ENCODE peak calls at places on chromosome 22, in four cellular contexts. One of them, this sample, is unnamed.

GRCh38 chr22:18050065-18050464 is 25.7 kb upstream of the MICAL3 start:
- DNase-seq in NCI-H1092 treated with DMSO at 0.1 percent for 48 hours: no peak
- DNase-seq in GM12891: no peak
- DNase-seq in CD8-positive, alpha-beta memory T cell: no peak
- DNase-seq in this sample: no peak

GRCh38 chr22:42994917-42995562 is 19.9 kb downstream of the PACSIN2 start:
- DNase-seq in NCI-H1092 treated with DMSO at 0.1 percent for 48 hours: no peak
- DNase-seq in GM12891: no peak
- DNase-seq in CD8-positive, alpha-beta memory T cell: no peak
- DNase-seq in this sample: no peak

GRCh38 chr22:18048441-18048898 is 24.1 kb upstream of the MICAL3 start:
- DNase-seq in NCI-H1092 treated with DMSO at 0.1 percent for 48 hours: no peak
- DNase-seq in GM12891: no peak
- DNase-seq in CD8-positive, alpha-beta memory T cell: no peak
- DNase-seq in this sample: no peak

GRCh38 chr22:19723165-19723989 is at the start of gene GP1BB:
- DNase-seq in NCI-H1092 treated with DMSO at 0.1 percent for 48 hours: no peak
- DNase-seq in GM12891: peak
- DNase-seq in CD8-positive, alpha-beta memory T cell: no peak
- DNase-seq in this sample: no peak

GRCh38 chr22:39488563-39489083 is 13.5 kb upstream of the MIEF1 start:
- DNase-seq in NCI-H1092 treated with DMSO at 0.1 percent for 48 hours: no peak
- DNase-seq in GM12891: no peak
- DNase-seq in CD8-positive, alpha-beta memory T cell: no peak
- DNase-seq in this sample: no peak

GRCh38 chr22:27086728-27087450 is 429.5 kb downstream of the MIAT start:
- DNase-seq in NCI-H1092 treated with DMSO at 0.1 percent for 48 hours: no peak
- DNase-seq in GM12891: no peak
- DNase-seq in CD8-positive, alpha-beta memory T cell: no peak
- DNase-seq in this sample: no peak

GRCh38 chr22:22164541-22165272 is 79.9 kb upstream of the VPREB1 start:
- DNase-seq in NCI-H1092 treated with DMSO at 0.1 percent for 48 hours: peak
- DNase-seq in GM12891: no peak
- DNase-seq in CD8-positive, alpha-beta memory T cell: no peak
- DNase-seq in this sample: no peak

GRCh38 chr22:37627091-37627490 is 12.4 kb upstream of the SH3BP1 start:
- DNase-seq in NCI-H1092 treated with DMSO at 0.1 percent for 48 hours: no peak
- DNase-seq in GM12891: no peak
- DNase-seq in CD8-positive, alpha-beta memory T cell: peak
- DNase-seq in this sample: no peak

GRCh38 chr22:20433686-20434241 is 3.9 kb downstream of the SCARF2 start:
- DNase-seq in NCI-H1092 treated with DMSO at 0.1 percent for 48 hours: no peak
- DNase-seq in GM12891: no peak
- DNase-seq in CD8-positive, alpha-beta memory T cell: no peak
- DNase-seq in this sample: no peak

GRCh38 chr22:25497269-25497668 is 67.2 kb upstream of the GRK3 start:
- DNase-seq in NCI-H1092 treated with DMSO at 0.1 percent for 48 hours: no peak
- DNase-seq in GM12891: no peak
- DNase-seq in CD8-positive, alpha-beta memory T cell: no peak
- DNase-seq in this sample: no peak